ENCODE peak calls at places on chromosomes 1 and 21, in eight cellular contexts. L is neural progenitor cell, R is IMR-90, U is fibroblast of lung, N is K562, D is mesendoderm, J is tibial artery, W is small intestine. Q is an unnamed sample.

GRCh38 chr21:42160950-42161225 is 58.1 kb upstream of the ABCG1 start:
- DNase-seq in N (no peak), D (no peak), R (no peak), W (no peak), L (no peak), U (no peak), J (no peak), Q (no peak)

GRCh38 chr1:90724926-90725325 is 7.8 kb upstream of the BARHL2 start:
- DNase-seq in N (no peak), W (no peak), L (peak; percentile 45), D (peak; percentile 68), J (no peak), R (no peak), U (no peak), Q (no peak)

GRCh38 chr1:36937371-36937770 is 96.9 kb downstream of the GRIK3 start:
- DNase-seq in L (no peak), J (no peak), N (no peak), R (no peak), U (no peak), D (no peak), W (no peak), Q (no peak)

GRCh38 chr1:58779059-58779754 is 4.6 kb downstream of the JUN start:
- DNase-seq in J (no peak), U (peak; percentile 21), W (no peak), L (no peak), D (no peak), N (no peak), R (peak; percentile 43), Q (no peak)

GRCh38 chr1:70436617-70437236 is 25.7 kb downstream of the CTH start:
- DNase-seq in R (peak; percentile 43), U (peak; percentile 68), J (no peak), D (no peak), L (no peak), W (no peak), N (peak; percentile 14), Q (no peak)

GRCh38 chr1:226541231-226541630 is 7.3 kb upstream of the STUM start:
- DNase-seq in L (no peak), U (no peak), N (no peak), J (no peak), D (no peak), R (no peak), W (no peak), Q (no peak)

GRCh38 chr1:24070821-24071393 is 41.0 kb downstream of the MYOM3 start:
- DNase-seq in W (peak; percentile 86), J (peak; percentile 76), N (peak; percentile 86), D (peak; percentile 92), U (peak; percentile 74), L (peak; percentile 87), R (peak; percentile 71), Q (peak; percentile 77)

GRCh38 chr1:64505232-64505943 is 35.5 kb downstream of the CACHD1 start:
- DNase-seq in W (peak; percentile 69), U (no peak), R (no peak), N (peak; percentile 35), J (no peak), L (peak; percentile 89), D (peak; percentile 93), Q (peak; percentile 26)

GRCh38 chr1:247721222-247721621 is 4.8 kb upstream of the OR6F1 start:
- DNase-seq in W (no peak), J (no peak), R (no peak), D (no peak), N (no peak), L (no peak), U (no peak), Q (no peak)

GRCh38 chr1:201447911-201448871 is 20.8 kb downstream of the PHLDA3 start:
- DNase-seq in U (peak; percentile 73), L (peak; percentile 88), W (peak; percentile 63), D (peak; percentile 88), R (peak; percentile 70), J (peak; percentile 71), N (peak; percentile 86), Q (peak; percentile 78)
- H3K27ac ChIP-seq in U (no peak overlapping the region), L (no peak overlapping the region), W (no peak overlapping the region), D (no peak overlapping the region), R (no peak overlapping the region), J (no peak overlapping the region), N (no peak overlapping the region), Q (peak overlapping the region; percentile 60)

GRCh38 chr1:39850606-39851216 is 32.6 kb downstream of the TRIT1 start:
- DNase-seq in W (no peak), U (no peak), L (no peak), R (no peak), J (no peak), N (no peak), D (no peak), Q (no peak)
- H3K36me3 ChIP-seq in W (no peaks in the 10 kb centered on the region), U (no peaks in the 10 kb centered on the region), L (no peaks in the 10 kb centered on the region), R (peaks cover 14% of the 10 kb centered on the region), J (peaks cover 29% of the 10 kb centered on the region), N (peaks cover 92% of the 10 kb centered on the region), D (peaks cover 2% of the 10 kb centered on the region), Q (peaks cover 64% of the 10 kb centered on the region)

GRCh38 chr1:240385985-240386978 is 225.7 kb downstream of the GREM2 start:
- DNase-seq in W (no peak), J (no peak), R (peak; percentile 94), D (no peak), L (no peak), N (no peak), U (peak; percentile 83), Q (no peak)
- H3K27ac ChIP-seq in W (no peak overlapping the region), J (no peak overlapping the region), R (peak overlapping the region; percentile 46), D (no peak overlapping the region), L (no peak overlapping the region), N (no peak overlapping the region), U (no peak overlapping the region), Q (no peak overlapping the region)

GRCh38 chr1:25971044-25971881 is 26.6 kb downstream of the PAFAH2 start:
- DNase-seq in W (peak; percentile 50), N (no peak), R (peak; percentile 6), U (no peak), D (no peak), L (no peak), J (no peak), Q (no peak)
- H3K36me3 ChIP-seq in W (peaks cover 20% of the 10 kb centered on the region), N (peaks cover 21% of the 10 kb centered on the region), R (peaks cover 32% of the 10 kb centered on the region), U (peaks cover 4% of the 10 kb centered on the region), D (no peaks in the 10 kb centered on the region), L (no peaks in the 10 kb centered on the region), J (peaks cover 98% of the 10 kb centered on the region), Q (peaks cover 79% of the 10 kb centered on the region)

Q was measured in heart left ventricle.